ENCODE peak calls at places on chromosomes 2 and 18, in ten cellular contexts. J, F, B, R, P, S, W, D, E and T are unnamed samples.

GRCh38 chr18:8828300-8828699 is 122.9 kb downstream of the MTCL1 start:
- DNase-seq in R (no peak), P (no peak), J (no peak), W (no peak), B (no peak), F (no peak), E (no peak), D (no peak), S (no peak), T (no peak)

GRCh38 chr2:240138275-240138984 is 2.0 kb downstream of the OTOS start:
- DNase-seq in W (peak), E (peak), B (no peak), D (no peak), J (no peak), S (peak), P (no peak), R (no peak), F (peak), T (peak)

GRCh38 chr2:237167934-237168333 is 82.2 kb downstream of the COPS8 start:
- DNase-seq in J (no peak), D (no peak), F (no peak), S (no peak), W (no peak), P (no peak), E (no peak), R (no peak), B (no peak), T (no peak)

GRCh38 chr2:30236591-30237245 is 5.4 kb downstream of the LBH start:
- DNase-seq in P (no peak), R (no peak), F (no peak), B (peak), W (peak), S (no peak), E (no peak), J (no peak), D (no peak), T (no peak)

GRCh38 chr2:15141211-15141610 is 419.9 kb downstream of the NBAS start:
- DNase-seq in D (no peak), S (no peak), F (no peak), J (no peak), P (no peak), B (no peak), W (no peak), R (no peak), E (no peak), T (no peak)

GRCh38 chr2:157946919-157947557 is 70.9 kb upstream of the ACVR1 start:
- DNase-seq in B (no peak), S (no peak), W (no peak), P (no peak), D (no peak), F (no peak), R (no peak), E (no peak), J (no peak), T (no peak)

GRCh38 chr2:37918742-37919186 is 6.3 kb upstream of the RMDN2 start:
- DNase-seq in E (no peak), W (no peak), R (no peak), D (no peak), S (no peak), J (no peak), B (no peak), F (no peak), P (peak), T (no peak)

GRCh38 chr2:122815120-122815519 is 1059.7 kb downstream of the TSN start:
- DNase-seq in S (no peak), E (no peak), J (no peak), F (no peak), D (no peak), W (no peak), R (no peak), B (no peak), P (peak), T (no peak)

GRCh38 chr2:175468699-175469098 is 287.2 kb upstream of the ATP5MC3 start:
- DNase-seq in F (no peak), S (no peak), R (no peak), D (no peak), W (no peak), B (no peak), E (no peak), P (no peak), J (no peak), T (no peak)

GRCh38 chr2:196399736-196400691 is 228.6 kb upstream of the STK17B start:
- DNase-seq in P (peak), D (no peak), W (no peak), E (no peak), J (no peak), F (no peak), S (no peak), R (no peak), B (no peak), T (peak)

GRCh38 chr2:143230506-143231256 is 101.5 kb downstream of the ARHGAP15 start:
- DNase-seq in S (no peak), F (no peak), D (no peak), B (no peak), J (no peak), E (no peak), W (no peak), P (no peak), R (no peak), T (peak)
- H3K27ac ChIP-seq in S (peak), F (no peak), D (no peak), B (no peak), J (no peak), E (no peak), W (no peak), P (no peak), R (no peak), T (no peak)

DNA sequence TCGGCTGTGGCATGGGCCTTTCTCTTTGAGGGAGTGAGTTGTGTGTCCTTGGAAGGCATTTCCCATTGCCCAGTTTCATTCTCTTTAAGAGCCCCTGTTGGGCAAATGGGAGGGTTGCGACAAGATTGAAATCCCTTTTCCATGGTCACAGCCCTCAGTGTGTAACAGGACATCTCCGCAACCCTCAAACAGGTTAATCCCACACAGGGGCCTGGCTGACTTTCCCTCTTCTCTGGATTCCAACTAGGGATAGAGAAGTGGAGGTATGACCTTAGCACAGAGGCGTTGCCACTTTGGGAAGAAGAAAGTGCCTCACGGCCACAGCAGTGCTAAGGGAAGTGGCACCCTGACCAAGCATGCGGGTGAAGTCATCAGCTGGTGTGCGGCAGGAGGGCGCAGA is 256.6 kb downstream of the GBX2 start:
- DNase-seq in S (peak), R (no peak), E (no peak), P (no peak), B (no peak), J (no peak), W (no peak), D (no peak), F (no peak), T (no peak)
- TF ChIP-seq CTCF in S (peak), R (no peak), E (no peak), P (no peak), B (no peak), J (no peak), W (no peak), D (no peak), F (no peak), T (no peak)

GRCh38 chr2:68720665-68721064 is 13.9 kb upstream of the ARHGAP25 start:
- DNase-seq in F (no peak), B (no peak), S (no peak), P (no peak), E (no peak), W (no peak), D (no peak), R (no peak), J (no peak), T (no peak)
- H3K27ac ChIP-seq in F (no peak), B (no peak), S (no peak), P (no peak), E (no peak), W (peak), D (no peak), R (no peak), J (no peak), T (no peak)

DNA sequence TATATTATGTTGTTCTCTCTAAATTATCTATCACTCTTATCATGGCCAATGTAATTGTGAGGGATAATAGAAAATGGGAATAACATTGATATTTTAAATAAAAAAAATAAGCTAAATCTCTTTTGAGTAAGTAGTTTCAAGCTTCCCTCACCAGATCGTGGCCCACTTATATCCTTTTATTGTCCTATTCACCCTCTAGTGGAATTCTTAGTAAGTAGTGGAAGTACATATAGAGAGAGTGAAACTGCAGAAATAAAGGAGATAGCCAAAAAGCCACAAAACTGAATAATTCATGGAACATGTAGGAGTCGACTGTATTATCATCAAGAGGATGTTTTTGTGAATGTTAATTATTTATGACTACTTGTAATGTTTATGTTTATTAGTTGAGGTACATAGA is 66.1 kb upstream of the DTNA start:
- DNase-seq in W (no peak), P (no peak), E (no peak), F (no peak), D (no peak), B (no peak), S (no peak), J (no peak), R (no peak), T (no peak)
- TF ChIP-seq CTCF in W (no peak), P (no peak), E (no peak), F (no peak), D (no peak), B (peak), S (peak), J (no peak), R (no peak), T (no peak)

GRCh38 chr2:135150711-135151110 is 98.6 kb downstream of the RAB3GAP1 start:
- DNase-seq in J (no peak), E (no peak), R (peak), W (no peak), B (no peak), D (no peak), P (peak), S (no peak), F (no peak), T (no peak)
- H3K27ac ChIP-seq in J (no peak), E (no peak), R (peak), W (no peak), B (no peak), D (no peak), P (no peak), S (no peak), F (no peak), T (no peak)

GRCh38 chr2:85718006-85718391 is 23.8 kb downstream of the GNLY start:
- DNase-seq in B (no peak), W (no peak), D (no peak), S (no peak), R (no peak), J (no peak), F (no peak), E (no peak), P (no peak), T (no peak)
- TF ChIP-seq CTCF in B (no peak), W (no peak), D (no peak), S (no peak), R (no peak), J (no peak), F (no peak), E (no peak), P (peak), T (no peak)

GRCh38 chr2:141778315-141778835 is 352.4 kb downstream of the LRP1B start:
- DNase-seq in E (no peak), D (no peak), P (no peak), F (no peak), B (no peak), R (no peak), W (no peak), S (no peak), J (no peak), T (no peak)
- H3K27ac ChIP-seq in E (no peak), D (no peak), P (no peak), F (no peak), B (no peak), R (no peak), W (no peak), S (no peak), J (no peak), T (no peak)

DNA sequence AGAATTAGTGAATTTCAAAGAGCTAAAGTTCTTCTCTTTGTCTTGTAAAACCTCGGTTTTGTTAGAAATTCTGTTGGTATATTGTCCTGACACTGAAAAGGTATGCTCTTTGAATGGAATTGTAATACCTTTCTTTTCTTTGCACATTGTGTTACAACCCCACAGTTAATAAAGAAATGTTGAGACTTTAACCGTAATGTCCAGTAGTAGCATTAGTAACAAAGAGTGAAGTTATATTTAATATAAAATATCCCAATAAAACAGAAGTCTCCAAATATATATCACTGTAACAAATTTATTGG is 69.8 kb downstream of the EHBP1 start:
- DNase-seq in S (no peak), D (no peak), J (no peak), E (no peak), F (no peak), B (no peak), P (no peak), R (no peak), W (no peak), T (no peak)
- TF ChIP-seq CTCF in S (peak), D (peak), J (no peak), E (no peak), F (no peak), B (no peak), P (peak), R (no peak), W (no peak), T (no peak)

GRCh38 chr2:219469186-219469724 is 29.4 kb upstream of the GMPPA start:
- DNase-seq in W (no peak), P (no peak), F (no peak), S (no peak), D (no peak), R (no peak), E (no peak), J (no peak), B (peak), T (no peak)
- H3K27ac ChIP-seq in W (no peak), P (no peak), F (no peak), S (no peak), D (no peak), R (no peak), E (no peak), J (peak), B (peak), T (no peak)

GRCh38 chr18:62802523-62802922 is 87.2 kb downstream of the PHLPP1 start:
- DNase-seq in W (no peak), S (no peak), P (no peak), D (no peak), R (no peak), B (no peak), J (no peak), E (no peak), F (no peak), T (no peak)
- TF ChIP-seq CTCF in W (no peak), S (peak), P (no peak), D (no peak), R (no peak), B (peak), J (no peak), E (peak), F (no peak), T (peak)